ENCODE peak calls at places on chromosome 14, in nine cellular contexts. One of them, this sample, is unnamed. For H3K4me1, the result is how much of the 10 kb centered on the place peaks cover.

GRCh38 chr14:68549057-68549421 is 243.8 kb downstream of the ZFP36L1 start:
- DNase-seq in ovary: peak
- DNase-seq in A549: peak
- DNase-seq in thoracic aorta: no peak
- DNase-seq in aorta: no peak
- DNase-seq in astrocyte: peak
- DNase-seq in esophagus squamous epithelium: no peak
- DNase-seq in PC-3: peak
- DNase-seq in endodermal cell: no peak
- DNase-seq in this sample: no peak

GRCh38 chr14:78243187-78243586 is 73.0 kb downstream of the NRXN3 start:
- DNase-seq in PC-3: no peak
- DNase-seq in esophagus squamous epithelium: no peak
- DNase-seq in thoracic aorta: no peak
- DNase-seq in A549: no peak
- DNase-seq in ovary: no peak
- DNase-seq in astrocyte: no peak
- DNase-seq in aorta: no peak
- DNase-seq in endodermal cell: no peak
- DNase-seq in this sample: no peak

GRCh38 chr14:90858511-90858910 is 42.3 kb upstream of the TTC7B start:
- DNase-seq in astrocyte: no peak
- DNase-seq in ovary: no peak
- DNase-seq in esophagus squamous epithelium: no peak
- DNase-seq in endodermal cell: no peak
- DNase-seq in thoracic aorta: no peak
- DNase-seq in A549: no peak
- DNase-seq in aorta: no peak
- DNase-seq in PC-3: no peak
- DNase-seq in this sample: no peak

GRCh38 chr14:67487937-67488893 is at the start of gene TMEM229B:
- DNase-seq in A549: no peak
- DNase-seq in ovary: no peak
- DNase-seq in astrocyte: no peak
- DNase-seq in esophagus squamous epithelium: peak
- DNase-seq in PC-3: no peak
- DNase-seq in endodermal cell: no peak
- DNase-seq in thoracic aorta: no peak
- DNase-seq in aorta: peak
- DNase-seq in this sample: peak

GRCh38 chr14:65321370-65321875 is 91.1 kb upstream of the FUT8 start:
- DNase-seq in esophagus squamous epithelium: no peak
- DNase-seq in A549: peak
- DNase-seq in thoracic aorta: no peak
- DNase-seq in astrocyte: no peak
- DNase-seq in PC-3: peak
- DNase-seq in endodermal cell: no peak
- DNase-seq in aorta: no peak
- DNase-seq in ovary: no peak
- DNase-seq in this sample: no peak

GRCh38 chr14:68669644-68670343 is 123.1 kb downstream of the ZFP36L1 start:
- DNase-seq in thoracic aorta: no peak
- DNase-seq in PC-3: no peak
- DNase-seq in esophagus squamous epithelium: no peak
- DNase-seq in astrocyte: no peak
- DNase-seq in ovary: peak
- DNase-seq in endodermal cell: peak
- DNase-seq in A549: no peak
- DNase-seq in aorta: peak
- DNase-seq in this sample: peak

GRCh38 chr14:50233335-50234250 is 2.2 kb upstream of the SOS2 start:
- DNase-seq in A549: no peak
- DNase-seq in endodermal cell: no peak
- DNase-seq in aorta: no peak
- DNase-seq in astrocyte: no peak
- DNase-seq in ovary: no peak
- DNase-seq in thoracic aorta: no peak
- DNase-seq in PC-3: peak
- DNase-seq in esophagus squamous epithelium: no peak
- DNase-seq in this sample: no peak

GRCh38 chr14:100533647-100534485 is 53.4 kb downstream of the BEGAIN start:
- DNase-seq in PC-3: no peak
- DNase-seq in A549: no peak
- DNase-seq in astrocyte: no peak
- DNase-seq in ovary: peak
- DNase-seq in aorta: peak
- DNase-seq in thoracic aorta: peak
- DNase-seq in endodermal cell: no peak
- DNase-seq in esophagus squamous epithelium: no peak
- DNase-seq in this sample: peak

GRCh38 chr14:20469890-20470858 is 968 bp downstream of the PNP start:
- DNase-seq in thoracic aorta: peak
- DNase-seq in aorta: peak
- DNase-seq in A549: peak
- DNase-seq in astrocyte: peak
- DNase-seq in esophagus squamous epithelium: no peak
- DNase-seq in ovary: no peak
- DNase-seq in PC-3: peak
- DNase-seq in endodermal cell: peak
- DNase-seq in this sample: no peak

GRCh38 chr14:29458547-29458946 is 469.1 kb downstream of the PRKD1 start:
- DNase-seq in endodermal cell: no peak
- DNase-seq in A549: no peak
- DNase-seq in astrocyte: peak
- DNase-seq in thoracic aorta: no peak
- DNase-seq in PC-3: peak
- DNase-seq in aorta: no peak
- DNase-seq in ovary: no peak
- DNase-seq in esophagus squamous epithelium: no peak
- DNase-seq in this sample: no peak

GRCh38 chr14:54209501-54210231 is 187.1 kb upstream of the CDKN3 start:
- DNase-seq in PC-3: peak
- DNase-seq in esophagus squamous epithelium: no peak
- DNase-seq in thoracic aorta: no peak
- DNase-seq in endodermal cell: no peak
- DNase-seq in ovary: no peak
- DNase-seq in astrocyte: peak
- DNase-seq in aorta: no peak
- DNase-seq in A549: no peak
- DNase-seq in this sample: no peak

GRCh38 chr14:67999693-68000384 is 180.3 kb downstream of the RAD51B start:
- DNase-seq in PC-3: peak
- DNase-seq in aorta: no peak
- DNase-seq in A549: peak
- DNase-seq in ovary: no peak
- DNase-seq in endodermal cell: no peak
- DNase-seq in astrocyte: peak
- DNase-seq in thoracic aorta: no peak
- DNase-seq in esophagus squamous epithelium: no peak
- DNase-seq in this sample: no peak

GRCh38 chr14:101473795-101474562 is 87.3 kb upstream of the DIO3 start:
- DNase-seq in thoracic aorta: no peak
- DNase-seq in aorta: no peak
- DNase-seq in endodermal cell: no peak
- DNase-seq in esophagus squamous epithelium: no peak
- DNase-seq in PC-3: no peak
- DNase-seq in A549: no peak
- DNase-seq in ovary: peak
- DNase-seq in astrocyte: no peak
- DNase-seq in this sample: no peak

GRCh38 chr14:67883717-67884116 is 64.1 kb downstream of the RAD51B start:
- DNase-seq in astrocyte: no peak
- DNase-seq in ovary: no peak
- DNase-seq in esophagus squamous epithelium: no peak
- DNase-seq in endodermal cell: no peak
- DNase-seq in thoracic aorta: no peak
- DNase-seq in PC-3: peak
- DNase-seq in A549: peak
- DNase-seq in aorta: no peak
- DNase-seq in this sample: no peak

GRCh38 chr14:23421594-23421993 is 13.5 kb upstream of the MYH6 start:
- DNase-seq in esophagus squamous epithelium: no peak
- DNase-seq in ovary: no peak
- DNase-seq in aorta: no peak
- DNase-seq in thoracic aorta: no peak
- DNase-seq in endodermal cell: no peak
- DNase-seq in astrocyte: no peak
- DNase-seq in PC-3: no peak
- DNase-seq in A549: no peak
- DNase-seq in this sample: no peak

GRCh38 chr14:75379246-75379929 is 48.4 kb upstream of the JDP2 start:
- DNase-seq in A549: no peak
- DNase-seq in thoracic aorta: no peak
- DNase-seq in aorta: no peak
- DNase-seq in astrocyte: no peak
- DNase-seq in PC-3: no peak
- DNase-seq in endodermal cell: no peak
- DNase-seq in esophagus squamous epithelium: no peak
- DNase-seq in ovary: no peak
- DNase-seq in this sample: no peak

GRCh38 chr14:75380656-75381055 is 47.2 kb upstream of the JDP2 start:
- DNase-seq in thoracic aorta: no peak
- DNase-seq in PC-3: no peak
- DNase-seq in endodermal cell: no peak
- DNase-seq in A549: no peak
- DNase-seq in aorta: no peak
- DNase-seq in ovary: peak
- DNase-seq in astrocyte: no peak
- DNase-seq in esophagus squamous epithelium: no peak
- DNase-seq in this sample: no peak

GRCh38 chr14:75383721-75384120 is 44.1 kb upstream of the JDP2 start:
- DNase-seq in esophagus squamous epithelium: no peak
- DNase-seq in A549: no peak
- DNase-seq in ovary: no peak
- DNase-seq in endodermal cell: no peak
- DNase-seq in aorta: no peak
- DNase-seq in thoracic aorta: no peak
- DNase-seq in astrocyte: no peak
- DNase-seq in PC-3: no peak
- DNase-seq in this sample: no peak

GRCh38 chr14:75381642-75382041 is 46.2 kb upstream of the JDP2 start:
- DNase-seq in ovary: no peak
- DNase-seq in PC-3: no peak
- DNase-seq in esophagus squamous epithelium: no peak
- DNase-seq in aorta: no peak
- DNase-seq in endodermal cell: no peak
- DNase-seq in thoracic aorta: no peak
- DNase-seq in A549: no peak
- DNase-seq in astrocyte: no peak
- DNase-seq in this sample: no peak

GRCh38 chr14:75379930-75380270 is 47.9 kb upstream of the JDP2 start:
- DNase-seq in endodermal cell: no peak
- DNase-seq in thoracic aorta: no peak
- DNase-seq in aorta: no peak
- DNase-seq in astrocyte: no peak
- DNase-seq in ovary: no peak
- DNase-seq in esophagus squamous epithelium: no peak
- DNase-seq in A549: no peak
- DNase-seq in PC-3: no peak
- DNase-seq in this sample: no peak
- H3K27ac ChIP-seq in endodermal cell: no peak
- H3K27ac ChIP-seq in thoracic aorta: no peak
- H3K27ac ChIP-seq in aorta: no peak
- H3K27ac ChIP-seq in astrocyte: no peak
- H3K27ac ChIP-seq in ovary: no peak
- H3K27ac ChIP-seq in esophagus squamous epithelium: no peak
- H3K27ac ChIP-seq in A549: no peak
- H3K27ac ChIP-seq in PC-3: no peak
- H3K27ac ChIP-seq in this sample: no peak

DNA sequence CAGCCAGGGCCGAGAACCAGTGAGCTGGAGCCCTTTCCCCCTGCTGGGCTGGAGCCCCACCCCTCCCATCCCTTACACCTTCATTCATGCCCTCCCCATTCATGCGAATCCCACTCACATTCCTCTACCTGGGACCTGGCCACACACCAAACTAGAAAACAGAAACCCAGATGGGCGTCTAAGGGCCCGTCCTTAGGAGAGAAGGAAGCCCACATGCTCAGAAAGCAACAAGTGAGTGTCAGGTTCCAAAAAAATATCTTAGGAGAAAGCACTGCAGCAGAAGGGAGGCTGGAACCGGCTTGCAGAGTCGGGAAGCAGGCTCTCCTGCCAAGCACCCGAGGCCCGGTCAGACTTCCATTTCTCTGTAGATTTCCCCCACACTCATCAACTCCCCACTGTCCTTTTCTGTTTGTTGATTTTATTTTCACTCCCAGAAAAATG is 13.6 kb downstream of the BCL11B start:
- DNase-seq in astrocyte: no peak
- DNase-seq in thoracic aorta: no peak
- DNase-seq in ovary: no peak
- DNase-seq in A549: no peak
- DNase-seq in aorta: no peak
- DNase-seq in endodermal cell: peak
- DNase-seq in esophagus squamous epithelium: no peak
- DNase-seq in PC-3: no peak
- DNase-seq in this sample: no peak
- H3K4me3 ChIP-seq in astrocyte: no peak
- H3K4me3 ChIP-seq in thoracic aorta: no peak
- H3K4me3 ChIP-seq in ovary: peak
- H3K4me3 ChIP-seq in A549: no peak
- H3K4me3 ChIP-seq in aorta: no peak
- H3K4me3 ChIP-seq in endodermal cell: no peak
- H3K4me3 ChIP-seq in esophagus squamous epithelium: peak
- H3K4me3 ChIP-seq in PC-3: no peak
- H3K4me3 ChIP-seq in this sample: no peak

DNA sequence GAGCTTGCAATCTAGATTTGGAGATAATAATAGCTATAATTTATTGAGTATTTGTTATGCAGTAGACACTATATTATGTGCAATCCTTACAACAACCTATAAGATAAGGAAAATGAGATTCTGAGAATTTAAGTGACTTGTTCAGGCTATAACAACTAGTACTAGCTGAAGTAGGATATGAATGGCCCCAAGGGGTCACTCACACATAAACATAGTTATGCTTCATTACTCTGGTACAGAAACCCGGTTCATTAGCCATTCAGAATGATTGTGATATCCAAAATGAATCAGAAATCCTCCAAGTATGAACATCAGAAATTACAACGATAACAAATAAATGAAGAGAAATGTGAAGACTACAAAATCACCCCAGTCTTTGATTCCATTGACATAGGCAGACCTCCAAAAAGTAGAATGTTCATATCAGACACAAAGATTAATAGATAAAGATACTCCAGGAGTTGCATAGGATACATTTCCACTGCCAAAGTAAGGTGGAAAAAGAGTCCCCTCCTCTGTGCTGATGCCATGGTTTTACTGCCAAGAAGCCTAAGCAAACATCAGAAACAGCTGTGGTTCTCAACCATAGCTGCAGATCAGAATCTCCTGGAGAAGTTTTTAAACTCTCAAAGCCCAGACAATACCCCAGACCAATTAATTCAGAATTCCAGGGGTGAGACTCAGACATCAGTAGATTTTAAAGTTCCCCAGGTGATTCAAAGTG is 8.6 kb upstream of the NID2 start:
- DNase-seq in PC-3: peak
- DNase-seq in astrocyte: peak
- DNase-seq in endodermal cell: no peak
- DNase-seq in thoracic aorta: no peak
- DNase-seq in aorta: no peak
- DNase-seq in esophagus squamous epithelium: no peak
- DNase-seq in ovary: no peak
- DNase-seq in A549: no peak
- DNase-seq in this sample: no peak
- H3K4me1 ChIP-seq in PC-3: half or more
- H3K4me1 ChIP-seq in astrocyte: half or more
- H3K4me1 ChIP-seq in endodermal cell: under half
- H3K4me1 ChIP-seq in thoracic aorta: under half
- H3K4me1 ChIP-seq in aorta: under half
- H3K4me1 ChIP-seq in esophagus squamous epithelium: under half
- H3K4me1 ChIP-seq in ovary: under half
- H3K4me1 ChIP-seq in A549: under half
- H3K4me1 ChIP-seq in this sample: under half

GRCh38 chr14:89721330-89721729 is 233.2 kb downstream of the EFCAB11 start:
- DNase-seq in aorta: no peak
- DNase-seq in thoracic aorta: no peak
- DNase-seq in astrocyte: no peak
- DNase-seq in endodermal cell: no peak
- DNase-seq in ovary: no peak
- DNase-seq in PC-3: no peak
- DNase-seq in esophagus squamous epithelium: no peak
- DNase-seq in A549: no peak
- DNase-seq in this sample: no peak
- H3K27ac ChIP-seq in aorta: no peak
- H3K27ac ChIP-seq in thoracic aorta: peak
- H3K27ac ChIP-seq in astrocyte: no peak
- H3K27ac ChIP-seq in endodermal cell: no peak
- H3K27ac ChIP-seq in ovary: no peak
- H3K27ac ChIP-seq in PC-3: no peak
- H3K27ac ChIP-seq in esophagus squamous epithelium: peak
- H3K27ac ChIP-seq in A549: no peak
- H3K27ac ChIP-seq in this sample: no peak

This sample was measured in right cardiac atrium.